ENCODE peak calls at places on chromosomes 13 and 19, in four cellular contexts. One of them, this sample, is unnamed.

GRCh38 chr19:10646781-10647180 is 7.4 kb upstream of the ILF3 start:
- DNase-seq in stimulated activated CD4-positive, alpha-beta T cell treated with anti-CD3 and anti-CD28 coated beads, Interleukin-1b, Interleukin-23, amount 100 ng/mL, for 4 hours: no peak
- DNase-seq in ureter: no peak
- DNase-seq in activated T-helper 1 cell treated with Interleukin-2 at 50 U/mL for 16 hours: no peak
- DNase-seq in this sample: no peak

GRCh38 chr19:19212866-19213265 is 1.1 kb downstream of the NCAN start:
- DNase-seq in stimulated activated CD4-positive, alpha-beta T cell treated with anti-CD3 and anti-CD28 coated beads, Interleukin-1b, Interleukin-23, amount 100 ng/mL, for 4 hours: no peak
- DNase-seq in ureter: no peak
- DNase-seq in activated T-helper 1 cell treated with Interleukin-2 at 50 U/mL for 16 hours: no peak
- DNase-seq in this sample: no peak

GRCh38 chr13:101576977-101577376 is 124.5 kb downstream of the ITGBL1 start:
- DNase-seq in stimulated activated CD4-positive, alpha-beta T cell treated with anti-CD3 and anti-CD28 coated beads, Interleukin-1b, Interleukin-23, amount 100 ng/mL, for 4 hours: no peak
- DNase-seq in ureter: no peak
- DNase-seq in activated T-helper 1 cell treated with Interleukin-2 at 50 U/mL for 16 hours: no peak
- DNase-seq in this sample: no peak

GRCh38 chr13:39895254-39895653 is 239.8 kb downstream of the COG6 start:
- DNase-seq in stimulated activated CD4-positive, alpha-beta T cell treated with anti-CD3 and anti-CD28 coated beads, Interleukin-1b, Interleukin-23, amount 100 ng/mL, for 4 hours: no peak
- DNase-seq in ureter: no peak
- DNase-seq in activated T-helper 1 cell treated with Interleukin-2 at 50 U/mL for 16 hours: no peak
- DNase-seq in this sample: no peak

GRCh38 chr19:46299004-46299509 is 2.2 kb downstream of the HIF3A start:
- DNase-seq in stimulated activated CD4-positive, alpha-beta T cell treated with anti-CD3 and anti-CD28 coated beads, Interleukin-1b, Interleukin-23, amount 100 ng/mL, for 4 hours: no peak
- DNase-seq in ureter: peak; percentile 98
- DNase-seq in activated T-helper 1 cell treated with Interleukin-2 at 50 U/mL for 16 hours: no peak
- DNase-seq in this sample: no peak

GRCh38 chr19:16928351-16928750 is 39.6 kb downstream of the F2RL3 start:
- DNase-seq in stimulated activated CD4-positive, alpha-beta T cell treated with anti-CD3 and anti-CD28 coated beads, Interleukin-1b, Interleukin-23, amount 100 ng/mL, for 4 hours: no peak
- DNase-seq in ureter: no peak
- DNase-seq in activated T-helper 1 cell treated with Interleukin-2 at 50 U/mL for 16 hours: no peak
- DNase-seq in this sample: no peak

GRCh38 chr13:37701306-37701705 is 102.7 kb upstream of the POSTN start:
- DNase-seq in stimulated activated CD4-positive, alpha-beta T cell treated with anti-CD3 and anti-CD28 coated beads, Interleukin-1b, Interleukin-23, amount 100 ng/mL, for 4 hours: no peak
- DNase-seq in ureter: no peak
- DNase-seq in activated T-helper 1 cell treated with Interleukin-2 at 50 U/mL for 16 hours: no peak
- DNase-seq in this sample: no peak

GRCh38 chr19:10861118-10861651 is 10.2 kb upstream of the CARM1 start:
- DNase-seq in stimulated activated CD4-positive, alpha-beta T cell treated with anti-CD3 and anti-CD28 coated beads, Interleukin-1b, Interleukin-23, amount 100 ng/mL, for 4 hours: no peak
- DNase-seq in ureter: no peak
- DNase-seq in activated T-helper 1 cell treated with Interleukin-2 at 50 U/mL for 16 hours: no peak
- DNase-seq in this sample: no peak

GRCh38 chr13:38872693-38873092 is 117.9 kb downstream of the STOML3 start:
- DNase-seq in stimulated activated CD4-positive, alpha-beta T cell treated with anti-CD3 and anti-CD28 coated beads, Interleukin-1b, Interleukin-23, amount 100 ng/mL, for 4 hours: no peak
- DNase-seq in ureter: no peak
- DNase-seq in activated T-helper 1 cell treated with Interleukin-2 at 50 U/mL for 16 hours: no peak
- DNase-seq in this sample: peak; percentile 35

GRCh38 chr19:46385636-46386035 is 27.7 kb downstream of the CCDC8 start:
- DNase-seq in stimulated activated CD4-positive, alpha-beta T cell treated with anti-CD3 and anti-CD28 coated beads, Interleukin-1b, Interleukin-23, amount 100 ng/mL, for 4 hours: no peak
- DNase-seq in ureter: no peak
- DNase-seq in activated T-helper 1 cell treated with Interleukin-2 at 50 U/mL for 16 hours: no peak
- DNase-seq in this sample: no peak

GRCh38 chr19:6794817-6795431 is 22.4 kb downstream of the VAV1 start:
- DNase-seq in stimulated activated CD4-positive, alpha-beta T cell treated with anti-CD3 and anti-CD28 coated beads, Interleukin-1b, Interleukin-23, amount 100 ng/mL, for 4 hours: no peak
- DNase-seq in ureter: no peak
- DNase-seq in activated T-helper 1 cell treated with Interleukin-2 at 50 U/mL for 16 hours: no peak
- DNase-seq in this sample: no peak

GRCh38 chr19:18006895-18007604 is 920 bp upstream of the ARRDC2 start:
- DNase-seq in stimulated activated CD4-positive, alpha-beta T cell treated with anti-CD3 and anti-CD28 coated beads, Interleukin-1b, Interleukin-23, amount 100 ng/mL, for 4 hours: peak; percentile 83
- DNase-seq in ureter: peak; percentile 87
- DNase-seq in activated T-helper 1 cell treated with Interleukin-2 at 50 U/mL for 16 hours: peak; percentile 75
- DNase-seq in this sample: peak; percentile 62

GRCh38 chr19:48417436-48417835 is 24.0 kb downstream of the GRIN2D start:
- DNase-seq in stimulated activated CD4-positive, alpha-beta T cell treated with anti-CD3 and anti-CD28 coated beads, Interleukin-1b, Interleukin-23, amount 100 ng/mL, for 4 hours: no peak
- DNase-seq in ureter: no peak
- DNase-seq in activated T-helper 1 cell treated with Interleukin-2 at 50 U/mL for 16 hours: no peak
- DNase-seq in this sample: no peak

GRCh38 chr19:29651622-29652394 is 13.5 kb upstream of the PLEKHF1 start:
- DNase-seq in stimulated activated CD4-positive, alpha-beta T cell treated with anti-CD3 and anti-CD28 coated beads, Interleukin-1b, Interleukin-23, amount 100 ng/mL, for 4 hours: no peak
- DNase-seq in ureter: no peak
- DNase-seq in activated T-helper 1 cell treated with Interleukin-2 at 50 U/mL for 16 hours: no peak
- DNase-seq in this sample: no peak

GRCh38 chr13:41700790-41701310 is 243.5 kb downstream of the RGCC start:
- DNase-seq in stimulated activated CD4-positive, alpha-beta T cell treated with anti-CD3 and anti-CD28 coated beads, Interleukin-1b, Interleukin-23, amount 100 ng/mL, for 4 hours: no peak
- DNase-seq in ureter: no peak
- DNase-seq in activated T-helper 1 cell treated with Interleukin-2 at 50 U/mL for 16 hours: no peak
- DNase-seq in this sample: no peak

GRCh38 chr13:113864303-113864890 is 521 bp upstream of the GAS6 start:
- DNase-seq in stimulated activated CD4-positive, alpha-beta T cell treated with anti-CD3 and anti-CD28 coated beads, Interleukin-1b, Interleukin-23, amount 100 ng/mL, for 4 hours: no peak
- DNase-seq in ureter: peak; percentile 39
- DNase-seq in activated T-helper 1 cell treated with Interleukin-2 at 50 U/mL for 16 hours: no peak
- DNase-seq in this sample: no peak